ENCODE peak calls at places on chromosomes 2 and 18, in six cellular contexts. Z is ELR, P is GM20000, H is AG04449, V is EH, D is NCI-H1417. J is an unnamed sample.

GRCh38 chr2:130327703-130328527 is 14.8 kb upstream of the IMP4 start:
- DNase-seq in P (no peak), H (no peak), Z (peak; percentile 78), V (peak; percentile 81), D (no peak), J (peak; percentile 82)

GRCh38 chr2:236847023-236847422 is 238.7 kb upstream of the COPS8 start:
- DNase-seq in Z (no peak), D (no peak), V (no peak), H (no peak), P (no peak), J (no peak)

GRCh38 chr2:177682768-177683472 is 290.3 kb downstream of the AGPS start:
- DNase-seq in Z (no peak), D (no peak), V (no peak), P (no peak), H (no peak), J (no peak)

GRCh38 chr2:190179754-190180312 is 117.3 kb upstream of the MSTN start:
- DNase-seq in H (no peak), D (no peak), P (peak; percentile 46), V (no peak), Z (no peak), J (no peak)

GRCh38 chr18:80247403-80247916 is at the start of gene PARD6G:
- DNase-seq in P (peak; percentile 96), D (peak; percentile 91), V (peak; percentile 75), Z (peak; percentile 76), H (no peak), J (peak; percentile 59)

GRCh38 chr18:73797419-73797818 is 350.2 kb downstream of the FBXO15 start:
- DNase-seq in Z (no peak), D (no peak), P (no peak), V (no peak), H (no peak), J (no peak)

GRCh38 chr2:202109737-202110184 is 36.7 kb downstream of the KIAA2012 start:
- DNase-seq in Z (no peak), D (no peak), H (no peak), V (peak; percentile 88), P (no peak), J (no peak)

GRCh38 chr2:174326880-174327558 is 7.7 kb upstream of the SP9 start:
- DNase-seq in D (no peak), P (peak; percentile 44), V (no peak), H (no peak), Z (no peak), J (no peak)

GRCh38 chr18:61988100-61988499 is 95.3 kb upstream of the RNF152 start:
- DNase-seq in D (no peak), Z (no peak), P (no peak), V (peak; percentile 80), H (no peak), J (no peak)

GRCh38 chr18:22999212-22999611 is 66.1 kb downstream of the RBBP8 start:
- DNase-seq in P (no peak), H (no peak), D (no peak), Z (no peak), V (peak; percentile 48), J (no peak)

GRCh38 chr2:185012643-185013042 is 414.3 kb downstream of the ZNF804A start:
- DNase-seq in P (no peak), Z (peak; percentile 9), H (no peak), V (no peak), D (no peak), J (peak; percentile 3)

GRCh38 chr2:150880986-150881385 is 380.7 kb downstream of the RBM43 start:
- DNase-seq in V (no peak), P (no peak), H (no peak), D (no peak), Z (no peak), J (no peak)

GRCh38 chr2:94861308-94862152 is 9.7 kb upstream of the TEKT4 start:
- DNase-seq in Z (no peak), V (no peak), P (no peak), H (no peak), D (peak; percentile 13), J (no peak)

GRCh38 chr18:32461704-32462272 is 8.9 kb downstream of the GAREM1 start:
- DNase-seq in H (no peak), D (no peak), Z (no peak), V (no peak), P (no peak), J (no peak)

GRCh38 chr2:219636144-219636915 is 8.9 kb downstream of the SLC4A3 start:
- DNase-seq in P (peak; percentile 4), H (no peak), D (no peak), Z (no peak), V (no peak), J (no peak)

GRCh38 chr2:169775765-169776482 is 22.7 kb upstream of the SSB start:
- DNase-seq in Z (peak; percentile 10), V (peak; percentile 58), D (no peak), H (no peak), P (no peak), J (peak; percentile 31)

GRCh38 chr2:135052997-135053474 is 944 bp downstream of the RAB3GAP1 start:
- DNase-seq in V (peak; percentile 37), H (no peak), D (no peak), P (no peak), Z (peak; percentile 45), J (peak; percentile 17)

GRCh38 chr2:179860255-179861026 is 971 bp downstream of the ZNF385B start:
- DNase-seq in H (no peak), P (peak; percentile 41), Z (peak; percentile 8), D (no peak), V (no peak), J (no peak)

GRCh38 chr2:237474931-237475703 is 11.9 kb upstream of the MLPH start:
- DNase-seq in P (peak; percentile 94), Z (peak; percentile 88), V (peak; percentile 83), D (peak; percentile 82), H (no peak), J (peak; percentile 48)

GRCh38 chr2:29114841-29115609 is at the start of gene CLIP4:
- DNase-seq in P (peak; percentile 91), Z (peak; percentile 63), V (peak; percentile 59), D (peak; percentile 66), H (no peak), J (peak; percentile 65)

GRCh38 chr18:10135302-10135926 is 221.6 kb downstream of the VAPA start:
- DNase-seq in D (no peak), P (no peak), Z (no peak), H (no peak), V (peak; percentile 52), J (no peak)